ENCODE peak calls at places on chromosomes 4 and X, in four cellular contexts. E is astrocyte of the spinal cord, H is A549, M is H7. N is an unnamed sample.

GRCh38 chr4:149796381-149796780 is 19.3 kb downstream of the IQCM start:
- DNase-seq in M (no peak), H (no peak), E (peak; percentile 18), N (no peak)

GRCh38 chr4:109914356-109914755 is 1.7 kb downstream of the EGF start:
- DNase-seq in M (no peak), E (no peak), H (no peak), N (no peak)

GRCh38 chrX:108312938-108313337 is 125.3 kb downstream of the COL4A6 start:
- DNase-seq in E (peak; percentile 62), M (peak; percentile 7), H (peak; percentile 72), N (peak; percentile 51)

GRCh38 chr4:157048248-157048647 is 27.7 kb upstream of the GLRB start:
- DNase-seq in H (no peak), M (no peak), E (peak; percentile 11), N (peak; percentile 32)

GRCh38 chrX:41599507-41599906 is 89.3 kb upstream of the GPR34 start:
- DNase-seq in E (no peak), M (no peak), H (no peak), N (no peak)

GRCh38 chrX:135516376-135516775 is 4.1 kb upstream of the INTS6L start:
- DNase-seq in E (no peak), H (peak; percentile 2), M (peak; percentile 11), N (no peak)

GRCh38 chr4:141684785-141685184 is 48.4 kb downstream of the IL15 start:
- DNase-seq in H (no peak), M (no peak), E (peak; percentile 24), N (no peak)

GRCh38 chr4:79621061-79621460 is 213.0 kb upstream of the GK2 start:
- DNase-seq in E (no peak), M (no peak), H (no peak), N (no peak)

GRCh38 chr4:36310793-36311192 is 29.4 kb downstream of the DTHD1 start:
- DNase-seq in H (no peak), E (no peak), M (no peak), N (no peak)

GRCh38 chrX:119145241-119145653 is 17.6 kb upstream of the KIAA1210 start:
- DNase-seq in M (peak; percentile 36), H (peak; percentile 37), E (no peak), N (no peak)
- H3K4me3 ChIP-seq in M (no peak overlapping the region), H (no peak overlapping the region), E (no peak overlapping the region), N (no peak overlapping the region)

DNA sequence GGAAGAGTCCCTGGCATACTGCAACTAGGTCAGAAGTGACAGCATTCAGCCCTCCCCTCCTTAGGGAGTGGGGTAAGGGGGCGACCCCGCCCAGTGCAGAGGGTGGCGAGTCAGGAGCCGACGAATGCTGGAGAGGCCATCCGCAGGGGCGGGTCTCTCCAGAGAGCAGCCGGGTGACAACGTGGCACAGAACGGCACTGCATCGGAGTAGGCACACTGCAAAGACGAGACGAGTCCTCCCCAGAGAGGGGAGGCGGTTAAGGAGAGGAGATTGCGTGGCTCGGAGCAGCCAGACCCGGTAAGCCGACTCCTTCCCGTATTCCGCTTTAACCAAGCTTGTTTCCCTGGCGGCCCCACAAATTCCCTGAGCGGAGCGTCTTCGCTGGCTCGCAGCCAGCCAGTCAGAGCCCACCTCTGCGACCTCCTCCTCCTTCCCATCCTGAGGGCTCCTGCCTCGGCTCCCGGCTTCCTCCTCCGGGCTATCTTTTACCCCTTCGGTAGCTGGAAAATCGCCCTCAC is 54.9 kb downstream of the LINC00632 start:
- DNase-seq in E (peak; percentile 44), H (peak; percentile 44), M (peak; percentile 68), N (peak; percentile 52)
- H3K4me3 ChIP-seq in E (peak overlapping the region; percentile 61), H (peak overlapping the region; percentile 64), M (peak overlapping the region; percentile 70), N (peak overlapping the region; percentile 55)

GRCh38 chrX:40145670-40146470 is 48.1 kb upstream of the BCOR start:
- DNase-seq in M (no peak), E (no peak), H (no peak), N (no peak)

GRCh38 chrX:40144576-40144975 is 46.8 kb upstream of the BCOR start:
- DNase-seq in E (no peak), M (peak; percentile 82), H (no peak), N (no peak)

GRCh38 chrX:40143987-40144386 is 46.2 kb upstream of the BCOR start:
- DNase-seq in M (no peak), H (no peak), E (no peak), N (no peak)

GRCh38 chrX:40146471-40147398 is 49.0 kb upstream of the BCOR start:
- DNase-seq in M (peak; percentile 91), E (no peak), H (no peak), N (no peak)

GRCh38 chrX:40145001-40145631 is 47.4 kb upstream of the BCOR start:
- DNase-seq in E (no peak), H (no peak), M (peak; percentile 90), N (peak; percentile 60)
- H3K4me3 ChIP-seq in E (peak overlapping the region; percentile 36), H (no peak overlapping the region), M (peak overlapping the region; percentile 61), N (peak overlapping the region; percentile 69)

GRCh38 chr4:113756005-113756410 is 5.5 kb downstream of the CAMK2D start:
- DNase-seq in E (peak; percentile 83), M (no peak), H (no peak), N (no peak)
- H3K4me3 ChIP-seq in E (no peak overlapping the region), M (no peak overlapping the region), H (no peak overlapping the region), N (peak overlapping the region; percentile 8)

DNA sequence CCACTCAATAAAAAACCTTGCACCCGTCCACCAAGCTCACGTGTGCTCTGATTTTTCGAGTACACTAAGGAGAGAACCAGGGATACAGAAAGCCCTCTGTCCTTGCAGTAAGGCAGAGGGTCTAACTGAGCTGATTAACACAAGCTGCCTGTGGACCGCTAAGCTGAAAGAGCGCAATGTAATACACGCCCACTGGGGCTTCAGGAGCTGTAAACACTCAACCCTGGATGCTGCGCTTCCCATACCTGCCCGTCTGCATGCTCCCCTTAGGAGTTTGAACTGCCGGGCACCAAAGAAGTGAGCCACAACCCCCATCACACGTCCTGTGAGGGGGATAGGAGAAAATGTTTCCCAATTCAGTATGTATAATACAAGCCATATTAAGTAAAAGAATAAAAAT is 664.8 kb downstream of the PCDH18 start:
- DNase-seq in M (peak; percentile 7), E (no peak), H (no peak), N (no peak)
- H3K4me3 ChIP-seq in M (no peak overlapping the region), E (no peak overlapping the region), H (no peak overlapping the region), N (no peak overlapping the region)

DNA sequence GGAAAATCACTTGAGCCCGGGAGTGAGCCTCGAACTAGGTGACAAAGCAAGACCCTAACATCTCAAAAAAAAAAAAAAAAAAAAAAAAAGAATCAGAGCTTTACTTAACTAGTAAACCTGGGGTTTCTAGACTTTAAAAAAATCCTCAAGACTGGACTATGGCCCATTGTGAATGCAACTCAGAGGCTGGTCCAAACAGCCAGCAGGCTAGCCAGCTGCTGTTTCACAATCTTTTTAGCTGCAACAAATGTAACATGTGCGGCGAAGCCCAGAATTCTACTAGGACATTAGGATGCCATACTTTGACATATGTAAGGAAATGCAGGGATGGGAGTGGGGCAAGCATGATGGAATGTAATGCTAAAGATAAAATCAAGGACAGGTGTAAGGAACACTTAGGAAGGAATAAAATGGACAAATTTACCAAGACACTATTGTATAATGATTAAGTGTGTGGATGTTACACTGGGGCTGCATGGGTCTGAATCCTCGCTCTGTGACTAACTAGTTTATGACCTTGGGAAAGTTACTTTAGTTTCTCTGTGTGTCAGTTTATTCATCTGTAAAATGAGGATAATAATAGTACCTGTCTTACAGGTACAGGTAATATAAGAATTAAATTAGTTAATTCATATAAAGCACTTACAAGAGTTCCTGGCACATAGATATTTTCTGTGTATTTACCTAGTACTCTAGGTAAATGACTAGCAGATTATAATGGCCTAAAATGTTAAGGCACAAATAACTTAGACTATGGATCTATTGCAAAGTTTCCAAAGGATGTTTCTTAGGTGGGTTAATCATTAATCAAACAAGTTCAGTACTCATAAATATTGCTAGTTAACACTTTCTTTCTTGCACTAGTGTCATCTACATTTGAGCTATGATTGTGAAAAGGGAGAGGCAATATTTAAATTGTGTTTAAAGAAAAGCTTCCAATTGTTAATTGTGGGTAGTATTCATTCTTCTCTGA is 49.5 kb downstream of the HELQ start:
- DNase-seq in E (no peak), M (no peak), H (no peak), N (no peak)
- H3K4me3 ChIP-seq in E (no peak overlapping the region), M (no peak overlapping the region), H (no peak overlapping the region), N (no peak overlapping the region)

GRCh38 chrX:140509468-140510305 is 4.8 kb upstream of the SOX3 start:
- DNase-seq in H (no peak), M (peak; percentile 75), E (no peak), N (no peak)
- H3K4me3 ChIP-seq in H (no peak overlapping the region), M (peak overlapping the region; percentile 31), E (no peak overlapping the region), N (no peak overlapping the region)

DNA sequence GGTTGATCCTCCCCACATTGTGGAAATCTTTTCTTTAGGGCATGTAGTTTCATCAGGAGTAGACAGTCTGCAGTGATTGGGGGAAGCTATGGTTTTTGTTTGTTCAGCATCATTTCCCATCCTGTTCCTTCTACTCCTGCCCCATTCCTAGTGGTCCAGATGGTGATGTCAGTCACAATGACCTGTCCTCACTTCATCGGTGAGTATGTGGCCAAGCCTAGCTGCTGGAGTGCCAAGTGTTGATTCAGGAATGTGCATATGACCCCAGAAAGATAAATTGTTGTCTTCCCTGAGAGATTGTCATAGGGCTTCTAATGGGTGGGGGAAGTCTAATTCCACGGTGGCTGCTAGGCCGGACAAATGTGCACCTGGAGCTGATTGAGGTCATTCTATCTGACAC is 130.6 kb upstream of the FAT1 start:
- DNase-seq in M (no peak), H (no peak), E (no peak), N (no peak)
- H3K4me3 ChIP-seq in M (no peak overlapping the region), H (no peak overlapping the region), E (no peak overlapping the region), N (no peak overlapping the region)

DNA sequence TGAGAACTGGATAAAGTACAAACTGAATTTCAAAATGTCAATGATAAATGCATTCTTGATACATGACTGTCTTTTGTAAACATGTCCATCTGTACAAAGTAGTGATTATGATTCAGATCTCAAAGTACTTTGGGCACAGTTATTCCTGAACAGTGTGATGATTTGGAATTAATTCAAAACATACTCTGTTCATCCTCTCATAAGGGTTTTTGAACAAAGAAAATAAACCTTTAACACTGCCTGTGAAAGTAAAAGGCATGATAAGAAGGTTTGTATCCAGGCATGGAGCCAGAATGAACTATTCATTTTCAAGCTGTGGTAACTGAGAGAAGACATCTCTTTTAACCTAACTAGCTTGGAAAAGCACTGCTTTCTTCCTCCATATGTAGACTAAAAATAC is 886 bp upstream of the KLHL4 start:
- DNase-seq in E (peak; percentile 91), M (no peak), H (peak; percentile 39), N (no peak)
- H3K4me3 ChIP-seq in E (no peak overlapping the region), M (no peak overlapping the region), H (peak overlapping the region; percentile 53), N (no peak overlapping the region)

N was measured in psoas muscle.